ENCODE peak calls at places on chromosomes 3 and 15, in eight cellular contexts. F, D, H, G, Q, X, C and K are unnamed samples.

GRCh38 chr3:59163953-59164352 is 114.1 kb upstream of the CFAP20DC start:
- DNase-seq in X (no peak), C (no peak), G (no peak), H (no peak), D (no peak), Q (no peak), F (no peak), K (no peak)

GRCh38 chr3:121295453-121295852 is 250.3 kb downstream of the POLQ start:
- DNase-seq in X (no peak), G (no peak), Q (no peak), F (peak; percentile 28), C (no peak), H (no peak), D (no peak), K (no peak)

GRCh38 chr3:60017631-60018030 is 967.8 kb upstream of the CFAP20DC start:
- DNase-seq in C (no peak), F (no peak), Q (peak; percentile 65), X (no peak), D (no peak), H (no peak), G (no peak), K (no peak)

GRCh38 chr3:196868297-196868661 is 559 bp downstream of the SENP5 start:
- DNase-seq in X (no peak), Q (peak; percentile 47), H (no peak), F (peak; percentile 18), D (peak; percentile 41), G (no peak), C (no peak), K (peak; percentile 6)

GRCh38 chr15:33551860-33552259 is 241.1 kb downstream of the RYR3 start:
- DNase-seq in H (no peak), X (no peak), G (no peak), Q (no peak), C (no peak), D (no peak), F (no peak), K (no peak)

GRCh38 chr3:51354766-51355615 is 30.1 kb upstream of the MANF start:
- DNase-seq in X (no peak), G (peak; percentile 15), F (no peak), Q (no peak), D (no peak), H (no peak), C (no peak), K (no peak)

GRCh38 chr3:112778298-112779008 is 68.2 kb downstream of the CD200R1L start:
- DNase-seq in F (peak; percentile 59), C (no peak), X (no peak), G (no peak), D (peak; percentile 88), H (no peak), Q (no peak), K (no peak)

GRCh38 chr3:18159681-18160080 is 265.5 kb downstream of the SATB1 start:
- DNase-seq in H (no peak), G (no peak), X (no peak), Q (no peak), D (no peak), C (no peak), F (no peak), K (no peak)

GRCh38 chr3:141050913-141051632 is at the start of gene SPSB4:
- DNase-seq in X (no peak), G (peak; percentile 77), C (peak; percentile 20), F (peak; percentile 68), H (peak; percentile 28), Q (no peak), D (peak; percentile 19), K (peak; percentile 77)
- TF ChIP-seq CTCF in X (no peak), G (no peak), C (peak; percentile 72), F (peak; percentile 12), H (no peak), Q (no peak), D (no peak), K (peak; percentile 48)

DNA sequence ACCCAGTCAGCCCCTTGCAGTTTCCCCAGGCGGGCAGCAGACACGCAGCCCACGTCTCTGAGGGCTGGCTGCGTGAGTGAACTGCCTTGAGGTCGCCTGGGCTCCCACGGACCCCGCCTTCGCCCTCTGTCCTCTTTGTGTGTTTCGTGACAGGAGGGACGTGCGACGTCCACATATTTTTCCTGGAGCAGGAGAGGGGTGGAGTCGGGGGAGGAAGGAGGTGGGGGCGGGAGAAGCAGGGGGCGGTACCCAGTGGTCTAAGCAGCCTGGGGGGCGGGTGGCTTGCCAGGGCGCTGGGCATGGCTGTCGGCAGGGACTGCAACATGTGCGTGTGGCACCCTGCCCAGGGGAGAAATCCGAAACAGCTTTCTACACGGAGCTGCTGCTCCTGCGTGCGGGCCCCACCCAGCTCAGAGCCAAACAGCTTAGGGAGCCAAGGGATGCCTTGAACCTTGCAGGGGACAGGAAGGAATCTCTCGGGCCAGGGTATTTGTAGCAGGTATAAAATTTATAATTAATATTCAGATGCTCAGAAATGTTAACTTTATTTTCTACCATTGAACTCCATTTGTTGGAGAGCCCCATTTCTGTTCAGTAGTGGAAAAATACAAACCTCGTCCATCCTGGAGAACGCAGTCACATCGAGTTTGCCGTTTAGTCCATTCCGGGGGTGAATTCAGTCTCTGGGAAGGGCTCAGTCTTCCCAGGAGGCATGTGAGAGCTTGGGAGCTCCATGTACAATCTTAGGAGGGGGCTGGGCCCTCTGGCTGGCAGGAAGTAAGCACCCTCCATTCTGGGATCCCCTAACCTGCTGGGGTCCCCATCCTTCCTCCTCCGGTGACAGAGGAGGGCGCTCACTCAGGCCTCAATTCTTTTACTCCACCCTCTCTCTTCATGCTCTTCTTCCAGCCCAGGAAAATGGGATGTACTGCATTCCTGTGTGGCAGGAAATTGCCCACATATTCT is 79.1 kb upstream of the MEF2A start:
- DNase-seq in Q (no peak), X (peak; percentile 97), C (peak; percentile 65), F (peak; percentile 37), D (peak; percentile 90), H (peak; percentile 10), G (peak; percentile 88), K (peak; percentile 86)
- TF ChIP-seq CTCF in Q (no peak), X (no peak), C (no peak), F (no peak), D (no peak), H (no peak), G (no peak), K (no peak)

GRCh38 chr3:25904248-25904647 is 114.4 kb downstream of the OXSM start:
- DNase-seq in H (no peak), C (no peak), Q (no peak), F (no peak), G (no peak), D (no peak), X (no peak), K (peak; percentile 30)
- TF ChIP-seq CTCF in H (no peak), C (no peak), Q (no peak), F (no peak), G (no peak), D (no peak), X (no peak), K (peak; percentile 55)

GRCh38 chr3:184017672-184018423 is at the start of gene ABCC5:
- DNase-seq in C (peak; percentile 64), G (peak; percentile 97), Q (peak; percentile 92), D (peak; percentile 95), H (peak; percentile 70), F (peak; percentile 94), X (peak; percentile 83), K (peak; percentile 94)
- TF ChIP-seq CTCF in C (peak; percentile 48), G (peak; percentile 76), Q (no peak), D (peak; percentile 1), H (no peak), F (peak; percentile 77), X (no peak), K (peak; percentile 18)

GRCh38 chr15:84633311-84634227 is 20.5 kb downstream of the WDR73 start:
- DNase-seq in F (peak; percentile 55), D (peak; percentile 79), C (no peak), Q (peak; percentile 73), H (no peak), X (peak; percentile 35), G (peak; percentile 83), K (peak; percentile 62)
- TF ChIP-seq CTCF in F (no peak), D (no peak), C (no peak), Q (no peak), H (no peak), X (no peak), G (no peak), K (no peak)